ENCODE peak calls at places on chromosomes 7 and 10, in ten cellular contexts. One of them, this sample, is unnamed.

GRCh38 chr10:83809001-83809400 is 330.3 kb upstream of the GHITM start:
- DNase-seq in vagina: no peak
- DNase-seq in A549: no peak
- DNase-seq in IMR-90: no peak
- DNase-seq in body of pancreas: no peak
- DNase-seq in ovary: no peak
- DNase-seq in testis: no peak
- DNase-seq in Peyer's patch: no peak
- DNase-seq in lower leg skin: no peak
- DNase-seq in K562: no peak
- DNase-seq in this sample: no peak

GRCh38 chr7:45589915-45590678 is 15.9 kb downstream of the ADCY1 start:
- DNase-seq in vagina: peak
- DNase-seq in A549: no peak
- DNase-seq in IMR-90: no peak
- DNase-seq in body of pancreas: no peak
- DNase-seq in ovary: peak
- DNase-seq in testis: no peak
- DNase-seq in Peyer's patch: no peak
- DNase-seq in lower leg skin: peak
- DNase-seq in K562: no peak
- DNase-seq in this sample: no peak

GRCh38 chr10:92847185-92847864 is 995 bp upstream of the EXOC6 start:
- DNase-seq in vagina: no peak
- DNase-seq in A549: no peak
- DNase-seq in IMR-90: peak
- DNase-seq in body of pancreas: no peak
- DNase-seq in ovary: no peak
- DNase-seq in testis: no peak
- DNase-seq in Peyer's patch: no peak
- DNase-seq in lower leg skin: no peak
- DNase-seq in K562: peak
- DNase-seq in this sample: no peak

GRCh38 chr10:132148261-132149251 is 38.2 kb upstream of the DPYSL4 start:
- DNase-seq in vagina: no peak
- DNase-seq in A549: no peak
- DNase-seq in IMR-90: no peak
- DNase-seq in body of pancreas: no peak
- DNase-seq in ovary: no peak
- DNase-seq in testis: no peak
- DNase-seq in Peyer's patch: no peak
- DNase-seq in lower leg skin: no peak
- DNase-seq in K562: no peak
- DNase-seq in this sample: no peak

GRCh38 chr10:75096749-75097148 is 14.7 kb upstream of the SAMD8 start:
- DNase-seq in vagina: no peak
- DNase-seq in A549: no peak
- DNase-seq in IMR-90: no peak
- DNase-seq in body of pancreas: no peak
- DNase-seq in ovary: no peak
- DNase-seq in testis: no peak
- DNase-seq in Peyer's patch: no peak
- DNase-seq in lower leg skin: no peak
- DNase-seq in K562: no peak
- DNase-seq in this sample: no peak

GRCh38 chr7:134893920-134894319 is 92.4 kb upstream of the AGBL3 start:
- DNase-seq in vagina: no peak
- DNase-seq in A549: no peak
- DNase-seq in IMR-90: no peak
- DNase-seq in body of pancreas: no peak
- DNase-seq in ovary: no peak
- DNase-seq in testis: no peak
- DNase-seq in Peyer's patch: no peak
- DNase-seq in lower leg skin: no peak
- DNase-seq in K562: no peak
- DNase-seq in this sample: no peak

GRCh38 chr7:24788956-24789576 is 31.8 kb upstream of the GSDME start:
- DNase-seq in vagina: no peak
- DNase-seq in A549: no peak
- DNase-seq in IMR-90: no peak
- DNase-seq in body of pancreas: no peak
- DNase-seq in ovary: no peak
- DNase-seq in testis: no peak
- DNase-seq in Peyer's patch: no peak
- DNase-seq in lower leg skin: no peak
- DNase-seq in K562: no peak
- DNase-seq in this sample: no peak

GRCh38 chr10:42732266-42732665 is 50.3 kb upstream of the BMS1 start:
- DNase-seq in vagina: no peak
- DNase-seq in A549: no peak
- DNase-seq in IMR-90: no peak
- DNase-seq in body of pancreas: no peak
- DNase-seq in ovary: no peak
- DNase-seq in testis: no peak
- DNase-seq in Peyer's patch: no peak
- DNase-seq in lower leg skin: no peak
- DNase-seq in K562: no peak
- DNase-seq in this sample: no peak

GRCh38 chr7:33517191-33517590 is 387.8 kb downstream of the BBS9 start:
- DNase-seq in vagina: no peak
- DNase-seq in A549: no peak
- DNase-seq in IMR-90: no peak
- DNase-seq in body of pancreas: no peak
- DNase-seq in ovary: no peak
- DNase-seq in testis: no peak
- DNase-seq in Peyer's patch: no peak
- DNase-seq in lower leg skin: no peak
- DNase-seq in K562: no peak
- DNase-seq in this sample: no peak

GRCh38 chr10:123117644-123118409 is 17.9 kb upstream of the HMX3 start:
- DNase-seq in vagina: no peak
- DNase-seq in A549: no peak
- DNase-seq in IMR-90: no peak
- DNase-seq in body of pancreas: no peak
- DNase-seq in ovary: no peak
- DNase-seq in testis: peak
- DNase-seq in Peyer's patch: no peak
- DNase-seq in lower leg skin: no peak
- DNase-seq in K562: no peak
- DNase-seq in this sample: no peak
- TF ChIP-seq CTCF in vagina: no peak
- TF ChIP-seq CTCF in A549: no peak
- TF ChIP-seq CTCF in IMR-90: no peak
- TF ChIP-seq CTCF in body of pancreas: no peak
- TF ChIP-seq CTCF in ovary: no peak
- TF ChIP-seq CTCF in testis: no peak
- TF ChIP-seq CTCF in Peyer's patch: no peak
- TF ChIP-seq CTCF in lower leg skin: no peak
- TF ChIP-seq CTCF in K562: no peak
- TF ChIP-seq CTCF in this sample: no peak

GRCh38 chr7:150453186-150453585 is 2.8 kb downstream of the GIMAP8 start:
- DNase-seq in vagina: no peak
- DNase-seq in A549: no peak
- DNase-seq in IMR-90: no peak
- DNase-seq in body of pancreas: no peak
- DNase-seq in ovary: no peak
- DNase-seq in testis: no peak
- DNase-seq in Peyer's patch: no peak
- DNase-seq in lower leg skin: no peak
- DNase-seq in K562: no peak
- DNase-seq in this sample: no peak

GRCh38 chr7:150449206-150449956 is 1.0 kb upstream of the GIMAP8 start:
- DNase-seq in vagina: no peak
- DNase-seq in A549: no peak
- DNase-seq in IMR-90: no peak
- DNase-seq in body of pancreas: no peak
- DNase-seq in ovary: no peak
- DNase-seq in testis: no peak
- DNase-seq in Peyer's patch: no peak
- DNase-seq in lower leg skin: no peak
- DNase-seq in K562: no peak
- DNase-seq in this sample: no peak

GRCh38 chr7:150450491-150450992 is at the start of gene GIMAP8:
- DNase-seq in vagina: no peak
- DNase-seq in A549: no peak
- DNase-seq in IMR-90: no peak
- DNase-seq in body of pancreas: no peak
- DNase-seq in ovary: no peak
- DNase-seq in testis: peak
- DNase-seq in Peyer's patch: peak
- DNase-seq in lower leg skin: peak
- DNase-seq in K562: no peak
- DNase-seq in this sample: peak

GRCh38 chr7:150451833-150452431 is 1.5 kb downstream of the GIMAP8 start:
- DNase-seq in vagina: no peak
- DNase-seq in A549: no peak
- DNase-seq in IMR-90: no peak
- DNase-seq in body of pancreas: no peak
- DNase-seq in ovary: no peak
- DNase-seq in testis: no peak
- DNase-seq in Peyer's patch: no peak
- DNase-seq in lower leg skin: no peak
- DNase-seq in K562: no peak
- DNase-seq in this sample: no peak

DNA sequence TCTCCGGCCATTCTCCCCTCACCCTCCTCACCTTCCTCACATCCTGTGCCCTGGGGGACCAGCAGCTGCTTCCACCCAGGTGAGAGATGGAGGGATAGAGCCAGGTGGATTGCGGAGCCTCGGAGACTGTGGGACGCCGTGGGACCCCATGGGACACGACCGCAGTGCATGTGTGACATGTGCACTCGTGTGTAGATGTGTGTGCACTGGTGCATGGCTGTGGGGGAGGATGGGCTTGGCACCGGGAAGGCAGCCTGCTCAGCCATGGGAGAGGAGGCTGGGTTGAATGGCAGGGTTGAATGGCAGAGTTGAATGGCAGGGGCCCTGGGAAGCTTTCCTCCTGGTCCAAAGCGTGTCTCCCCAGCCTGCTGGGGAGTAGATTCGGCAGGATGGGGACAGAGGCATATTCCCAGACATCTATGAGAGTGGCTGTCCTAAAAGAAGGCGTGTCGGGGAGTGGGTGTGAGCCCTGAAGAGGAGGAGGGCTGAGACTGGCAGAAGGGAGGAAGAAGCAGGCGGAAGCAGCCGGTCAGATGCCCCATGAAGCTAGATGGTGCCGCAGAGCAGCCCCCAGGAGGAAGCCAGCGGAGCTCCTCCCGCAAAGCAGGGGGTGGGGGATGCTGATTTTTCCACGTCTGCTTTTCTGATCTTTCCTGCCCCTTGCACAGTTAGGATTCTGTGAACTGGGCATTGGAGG is 815 bp downstream of the GIMAP8 start:
- DNase-seq in vagina: no peak
- DNase-seq in A549: no peak
- DNase-seq in IMR-90: no peak
- DNase-seq in body of pancreas: no peak
- DNase-seq in ovary: no peak
- DNase-seq in testis: peak
- DNase-seq in Peyer's patch: peak
- DNase-seq in lower leg skin: no peak
- DNase-seq in K562: no peak
- DNase-seq in this sample: peak
- TF ChIP-seq POLR2A in vagina: peak
- TF ChIP-seq POLR2A in A549: no peak
- TF ChIP-seq POLR2A in IMR-90: no peak
- TF ChIP-seq POLR2A in body of pancreas: no peak
- TF ChIP-seq POLR2A in ovary: no peak
- TF ChIP-seq POLR2A in testis: no peak
- TF ChIP-seq POLR2A in Peyer's patch: no peak
- TF ChIP-seq POLR2A in lower leg skin: no peak
- TF ChIP-seq POLR2A in K562: no peak
- TF ChIP-seq POLR2A in this sample: peak

DNA sequence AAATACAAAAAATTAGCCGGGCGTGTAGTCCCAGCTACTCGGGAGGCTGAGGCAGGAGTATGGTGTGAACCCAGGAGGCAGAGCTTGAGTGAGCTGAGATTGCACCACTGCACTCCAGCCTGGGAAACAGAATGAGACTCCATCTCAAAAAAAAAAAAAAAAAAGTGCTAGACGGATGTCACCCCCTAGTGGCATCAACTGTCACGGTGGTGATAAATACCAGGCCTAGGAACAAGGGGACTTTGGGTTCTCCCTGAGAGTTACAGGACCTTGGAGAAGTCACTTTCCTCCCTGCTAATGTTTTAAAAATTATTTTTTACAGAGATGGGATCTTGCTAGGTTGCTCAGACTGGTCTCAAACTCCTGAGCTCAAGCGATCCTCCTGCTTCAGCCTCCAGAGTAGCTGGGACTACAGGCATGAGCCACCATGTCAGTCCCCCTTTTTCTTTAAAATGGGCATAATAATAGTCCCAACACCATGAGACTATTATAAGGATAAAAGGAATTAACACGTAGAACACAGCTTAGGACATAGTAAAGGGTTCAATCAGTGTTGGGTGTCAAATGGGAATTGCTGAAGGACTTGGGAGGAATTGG is 2.6 kb upstream of the TMEM130 start:
- DNase-seq in vagina: no peak
- DNase-seq in A549: peak
- DNase-seq in IMR-90: no peak
- DNase-seq in body of pancreas: no peak
- DNase-seq in ovary: no peak
- DNase-seq in testis: peak
- DNase-seq in Peyer's patch: no peak
- DNase-seq in lower leg skin: peak
- DNase-seq in K562: peak
- DNase-seq in this sample: no peak
- TF ChIP-seq CTCF in vagina: no peak
- TF ChIP-seq CTCF in A549: peak
- TF ChIP-seq CTCF in IMR-90: peak
- TF ChIP-seq CTCF in body of pancreas: no peak
- TF ChIP-seq CTCF in ovary: no peak
- TF ChIP-seq CTCF in testis: peak
- TF ChIP-seq CTCF in Peyer's patch: no peak
- TF ChIP-seq CTCF in lower leg skin: no peak
- TF ChIP-seq CTCF in K562: peak
- TF ChIP-seq CTCF in this sample: peak

DNA sequence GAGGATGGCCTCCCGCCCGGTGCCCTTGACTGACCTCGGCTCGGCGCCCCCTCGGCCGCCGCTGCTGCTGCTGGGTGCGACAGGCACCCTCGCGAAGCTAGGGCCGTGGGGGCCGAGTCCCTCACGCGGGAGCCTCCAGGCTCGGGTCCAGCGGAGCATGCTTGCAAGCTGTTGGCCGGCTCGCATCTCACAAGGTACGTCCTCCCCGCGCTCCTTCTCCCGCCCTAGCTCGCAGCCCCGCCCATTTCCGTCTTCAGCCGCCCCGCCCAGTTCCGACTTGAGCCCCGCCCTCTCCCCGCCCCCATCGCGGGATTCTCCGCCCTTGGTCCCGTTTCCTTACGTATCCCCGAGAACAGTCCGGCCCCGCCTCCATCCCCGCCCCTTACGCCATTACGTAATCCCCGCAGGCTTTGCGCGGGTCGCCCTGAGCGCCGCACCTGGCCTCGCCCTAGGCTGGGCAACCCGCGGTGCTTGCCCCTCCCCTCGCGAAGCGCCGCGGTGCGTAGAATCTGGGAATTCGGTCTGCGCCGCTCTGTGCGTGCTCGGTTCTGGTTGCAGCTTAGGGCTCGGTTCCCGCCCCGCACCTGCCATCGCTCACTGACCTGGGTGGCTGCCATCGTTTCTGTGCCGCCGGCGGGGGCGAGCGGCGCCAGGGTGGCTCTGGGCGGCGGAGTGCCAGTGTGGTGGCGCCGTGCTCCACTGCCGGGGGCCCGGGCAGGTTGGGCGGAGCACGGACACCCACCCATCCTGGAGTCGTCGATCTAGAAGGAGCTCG is at the start of gene ABHD11:
- DNase-seq in vagina: no peak
- DNase-seq in A549: peak
- DNase-seq in IMR-90: peak
- DNase-seq in body of pancreas: peak
- DNase-seq in ovary: peak
- DNase-seq in testis: peak
- DNase-seq in Peyer's patch: peak
- DNase-seq in lower leg skin: peak
- DNase-seq in K562: peak
- DNase-seq in this sample: peak
- TF ChIP-seq POLR2A in vagina: peak
- TF ChIP-seq POLR2A in A549: peak
- TF ChIP-seq POLR2A in IMR-90: peak
- TF ChIP-seq POLR2A in body of pancreas: peak
- TF ChIP-seq POLR2A in ovary: peak
- TF ChIP-seq POLR2A in testis: peak
- TF ChIP-seq POLR2A in Peyer's patch: peak
- TF ChIP-seq POLR2A in lower leg skin: no peak
- TF ChIP-seq POLR2A in K562: peak
- TF ChIP-seq POLR2A in this sample: peak

This sample was measured in transverse colon.